ENCODE peak calls at places on chromosomes 1 and 21, in seven cellular contexts. One of them, this sample, is unnamed.

GRCh38 chr1:229980009-229980408 is 87.0 kb upstream of the GALNT2 start:
- DNase-seq in GM23338: no peak
- DNase-seq in PC-3: peak
- DNase-seq in CD4-positive, CD25-positive, alpha-beta regulatory T cell: no peak
- DNase-seq in uterus: no peak
- DNase-seq in suprapubic skin: no peak
- DNase-seq in kidney epithelial cell: peak
- DNase-seq in this sample: no peak

GRCh38 chr1:109642610-109643009 is 13.3 kb upstream of the GSTM4 start:
- DNase-seq in GM23338: no peak
- DNase-seq in PC-3: no peak
- DNase-seq in CD4-positive, CD25-positive, alpha-beta regulatory T cell: no peak
- DNase-seq in uterus: no peak
- DNase-seq in suprapubic skin: no peak
- DNase-seq in kidney epithelial cell: no peak
- DNase-seq in this sample: no peak

GRCh38 chr1:216482620-216483019 is 59.4 kb upstream of the USH2A start:
- DNase-seq in GM23338: no peak
- DNase-seq in PC-3: peak
- DNase-seq in CD4-positive, CD25-positive, alpha-beta regulatory T cell: no peak
- DNase-seq in uterus: no peak
- DNase-seq in suprapubic skin: no peak
- DNase-seq in kidney epithelial cell: no peak
- DNase-seq in this sample: no peak

GRCh38 chr1:38151399-38151798 is 104.8 kb upstream of the POU3F1 start:
- DNase-seq in GM23338: no peak
- DNase-seq in PC-3: no peak
- DNase-seq in CD4-positive, CD25-positive, alpha-beta regulatory T cell: no peak
- DNase-seq in uterus: no peak
- DNase-seq in suprapubic skin: no peak
- DNase-seq in kidney epithelial cell: no peak
- DNase-seq in this sample: no peak

GRCh38 chr21:16522512-16522911 is 792.7 kb downstream of the USP25 start:
- DNase-seq in GM23338: no peak
- DNase-seq in PC-3: no peak
- DNase-seq in CD4-positive, CD25-positive, alpha-beta regulatory T cell: no peak
- DNase-seq in uterus: no peak
- DNase-seq in suprapubic skin: no peak
- DNase-seq in kidney epithelial cell: no peak
- DNase-seq in this sample: no peak

GRCh38 chr1:217105432-217105831 is 382.2 kb upstream of the ESRRG start:
- DNase-seq in GM23338: no peak
- DNase-seq in PC-3: no peak
- DNase-seq in CD4-positive, CD25-positive, alpha-beta regulatory T cell: no peak
- DNase-seq in uterus: no peak
- DNase-seq in suprapubic skin: no peak
- DNase-seq in kidney epithelial cell: no peak
- DNase-seq in this sample: no peak

GRCh38 chr1:217393901-217394300 is 237.0 kb downstream of the GPATCH2 start:
- DNase-seq in GM23338: peak
- DNase-seq in PC-3: peak
- DNase-seq in CD4-positive, CD25-positive, alpha-beta regulatory T cell: no peak
- DNase-seq in uterus: no peak
- DNase-seq in suprapubic skin: no peak
- DNase-seq in kidney epithelial cell: no peak
- DNase-seq in this sample: no peak

GRCh38 chr21:37368536-37369279 is 2.1 kb downstream of the DYRK1A start:
- DNase-seq in GM23338: no peak
- DNase-seq in PC-3: peak
- DNase-seq in CD4-positive, CD25-positive, alpha-beta regulatory T cell: peak
- DNase-seq in uterus: no peak
- DNase-seq in suprapubic skin: no peak
- DNase-seq in kidney epithelial cell: no peak
- DNase-seq in this sample: no peak

GRCh38 chr1:153404768-153405167 is 11.6 kb upstream of the S100A7A start:
- DNase-seq in GM23338: peak
- DNase-seq in PC-3: peak
- DNase-seq in CD4-positive, CD25-positive, alpha-beta regulatory T cell: peak
- DNase-seq in uterus: no peak
- DNase-seq in suprapubic skin: no peak
- DNase-seq in kidney epithelial cell: no peak
- DNase-seq in this sample: peak

GRCh38 chr21:42144679-42145568 is 73.8 kb downstream of the UMODL1 start:
- DNase-seq in GM23338: no peak
- DNase-seq in PC-3: no peak
- DNase-seq in CD4-positive, CD25-positive, alpha-beta regulatory T cell: no peak
- DNase-seq in uterus: no peak
- DNase-seq in suprapubic skin: no peak
- DNase-seq in kidney epithelial cell: no peak
- DNase-seq in this sample: no peak

GRCh38 chr1:65419681-65420589 is 533 bp upstream of the LEPR start:
- DNase-seq in GM23338: peak
- DNase-seq in PC-3: peak
- DNase-seq in CD4-positive, CD25-positive, alpha-beta regulatory T cell: peak
- DNase-seq in uterus: peak
- DNase-seq in suprapubic skin: peak
- DNase-seq in kidney epithelial cell: peak
- DNase-seq in this sample: peak

GRCh38 chr1:151984313-151984956 is 9.2 kb downstream of the S100A10 start:
- DNase-seq in GM23338: no peak
- DNase-seq in PC-3: no peak
- DNase-seq in CD4-positive, CD25-positive, alpha-beta regulatory T cell: peak
- DNase-seq in uterus: no peak
- DNase-seq in suprapubic skin: no peak
- DNase-seq in kidney epithelial cell: no peak
- DNase-seq in this sample: peak

GRCh38 chr1:179166663-179167417 is 62.6 kb downstream of the ABL2 start:
- DNase-seq in GM23338: no peak
- DNase-seq in PC-3: no peak
- DNase-seq in CD4-positive, CD25-positive, alpha-beta regulatory T cell: no peak
- DNase-seq in uterus: no peak
- DNase-seq in suprapubic skin: no peak
- DNase-seq in kidney epithelial cell: no peak
- DNase-seq in this sample: no peak

GRCh38 chr1:62573675-62574074 is 23.6 kb upstream of the ANGPTL3 start:
- DNase-seq in GM23338: no peak
- DNase-seq in PC-3: no peak
- DNase-seq in CD4-positive, CD25-positive, alpha-beta regulatory T cell: no peak
- DNase-seq in uterus: no peak
- DNase-seq in suprapubic skin: no peak
- DNase-seq in kidney epithelial cell: no peak
- DNase-seq in this sample: no peak

GRCh38 chr1:5992814-5993552 is 758 bp upstream of the NPHP4 start:
- DNase-seq in GM23338: peak
- DNase-seq in PC-3: peak
- DNase-seq in CD4-positive, CD25-positive, alpha-beta regulatory T cell: peak
- DNase-seq in uterus: no peak
- DNase-seq in suprapubic skin: no peak
- DNase-seq in kidney epithelial cell: no peak
- DNase-seq in this sample: peak

GRCh38 chr1:163069655-163070277 is 605 bp downstream of the RGS4 start:
- DNase-seq in GM23338: no peak
- DNase-seq in PC-3: no peak
- DNase-seq in CD4-positive, CD25-positive, alpha-beta regulatory T cell: no peak
- DNase-seq in uterus: no peak
- DNase-seq in suprapubic skin: no peak
- DNase-seq in kidney epithelial cell: no peak
- DNase-seq in this sample: no peak

GRCh38 chr21:39676054-39676771 is 63.5 kb downstream of the B3GALT5 start:
- DNase-seq in GM23338: no peak
- DNase-seq in PC-3: peak
- DNase-seq in CD4-positive, CD25-positive, alpha-beta regulatory T cell: peak
- DNase-seq in uterus: no peak
- DNase-seq in suprapubic skin: no peak
- DNase-seq in kidney epithelial cell: peak
- DNase-seq in this sample: peak

GRCh38 chr1:61120307-61120840 is 38.0 kb downstream of the NFIA start:
- DNase-seq in GM23338: no peak
- DNase-seq in PC-3: no peak
- DNase-seq in CD4-positive, CD25-positive, alpha-beta regulatory T cell: no peak
- DNase-seq in uterus: no peak
- DNase-seq in suprapubic skin: no peak
- DNase-seq in kidney epithelial cell: no peak
- DNase-seq in this sample: no peak
- H3K4me3 ChIP-seq in GM23338: no peak
- H3K4me3 ChIP-seq in PC-3: no peak
- H3K4me3 ChIP-seq in CD4-positive, CD25-positive, alpha-beta regulatory T cell: no peak
- H3K4me3 ChIP-seq in uterus: no peak
- H3K4me3 ChIP-seq in suprapubic skin: peak
- H3K4me3 ChIP-seq in kidney epithelial cell: no peak
- H3K4me3 ChIP-seq in this sample: no peak

GRCh38 chr1:161738627-161739287 is 10.8 kb upstream of the DUSP12 start:
- DNase-seq in GM23338: peak
- DNase-seq in PC-3: peak
- DNase-seq in CD4-positive, CD25-positive, alpha-beta regulatory T cell: peak
- DNase-seq in uterus: no peak
- DNase-seq in suprapubic skin: no peak
- DNase-seq in kidney epithelial cell: no peak
- DNase-seq in this sample: peak

GRCh38 chr1:161740871-161741270 is 8.7 kb upstream of the DUSP12 start:
- DNase-seq in GM23338: no peak
- DNase-seq in PC-3: no peak
- DNase-seq in CD4-positive, CD25-positive, alpha-beta regulatory T cell: no peak
- DNase-seq in uterus: no peak
- DNase-seq in suprapubic skin: no peak
- DNase-seq in kidney epithelial cell: no peak
- DNase-seq in this sample: no peak

GRCh38 chr1:161737625-161738024 is 12.0 kb upstream of the DUSP12 start:
- DNase-seq in GM23338: peak
- DNase-seq in PC-3: no peak
- DNase-seq in CD4-positive, CD25-positive, alpha-beta regulatory T cell: no peak
- DNase-seq in uterus: no peak
- DNase-seq in suprapubic skin: no peak
- DNase-seq in kidney epithelial cell: no peak
- DNase-seq in this sample: no peak

GRCh38 chr1:161743231-161743630 is 6.4 kb upstream of the DUSP12 start:
- DNase-seq in GM23338: peak
- DNase-seq in PC-3: no peak
- DNase-seq in CD4-positive, CD25-positive, alpha-beta regulatory T cell: no peak
- DNase-seq in uterus: no peak
- DNase-seq in suprapubic skin: no peak
- DNase-seq in kidney epithelial cell: no peak
- DNase-seq in this sample: no peak

GRCh38 chr1:161739865-161740566 is 9.6 kb upstream of the DUSP12 start:
- DNase-seq in GM23338: no peak
- DNase-seq in PC-3: no peak
- DNase-seq in CD4-positive, CD25-positive, alpha-beta regulatory T cell: no peak
- DNase-seq in uterus: no peak
- DNase-seq in suprapubic skin: no peak
- DNase-seq in kidney epithelial cell: no peak
- DNase-seq in this sample: peak
- H3K4me3 ChIP-seq in GM23338: no peak
- H3K4me3 ChIP-seq in PC-3: no peak
- H3K4me3 ChIP-seq in CD4-positive, CD25-positive, alpha-beta regulatory T cell: no peak
- H3K4me3 ChIP-seq in uterus: no peak
- H3K4me3 ChIP-seq in suprapubic skin: no peak
- H3K4me3 ChIP-seq in kidney epithelial cell: no peak
- H3K4me3 ChIP-seq in this sample: no peak

GRCh38 chr1:26692793-26693490 is 2.9 kb upstream of the ARID1A start:
- DNase-seq in GM23338: peak
- DNase-seq in PC-3: peak
- DNase-seq in CD4-positive, CD25-positive, alpha-beta regulatory T cell: peak
- DNase-seq in uterus: peak
- DNase-seq in suprapubic skin: peak
- DNase-seq in kidney epithelial cell: peak
- DNase-seq in this sample: peak

GRCh38 chr1:26695417-26696190 is at the start of gene ARID1A:
- DNase-seq in GM23338: peak
- DNase-seq in PC-3: peak
- DNase-seq in CD4-positive, CD25-positive, alpha-beta regulatory T cell: peak
- DNase-seq in uterus: peak
- DNase-seq in suprapubic skin: peak
- DNase-seq in kidney epithelial cell: peak
- DNase-seq in this sample: peak

GRCh38 chr1:26693557-26694184 is 2.1 kb upstream of the ARID1A start:
- DNase-seq in GM23338: no peak
- DNase-seq in PC-3: no peak
- DNase-seq in CD4-positive, CD25-positive, alpha-beta regulatory T cell: no peak
- DNase-seq in uterus: no peak
- DNase-seq in suprapubic skin: no peak
- DNase-seq in kidney epithelial cell: no peak
- DNase-seq in this sample: no peak

GRCh38 chr1:26694597-26695416 is 1.0 kb upstream of the ARID1A start:
- DNase-seq in GM23338: no peak
- DNase-seq in PC-3: no peak
- DNase-seq in CD4-positive, CD25-positive, alpha-beta regulatory T cell: peak
- DNase-seq in uterus: no peak
- DNase-seq in suprapubic skin: no peak
- DNase-seq in kidney epithelial cell: no peak
- DNase-seq in this sample: no peak

GRCh38 chr1:26694185-26694572 is 1.6 kb upstream of the ARID1A start:
- DNase-seq in GM23338: no peak
- DNase-seq in PC-3: no peak
- DNase-seq in CD4-positive, CD25-positive, alpha-beta regulatory T cell: no peak
- DNase-seq in uterus: no peak
- DNase-seq in suprapubic skin: no peak
- DNase-seq in kidney epithelial cell: no peak
- DNase-seq in this sample: no peak
- H3K4me3 ChIP-seq in GM23338: peak
- H3K4me3 ChIP-seq in PC-3: no peak
- H3K4me3 ChIP-seq in CD4-positive, CD25-positive, alpha-beta regulatory T cell: peak
- H3K4me3 ChIP-seq in uterus: no peak
- H3K4me3 ChIP-seq in suprapubic skin: peak
- H3K4me3 ChIP-seq in kidney epithelial cell: no peak
- H3K4me3 ChIP-seq in this sample: peak

GRCh38 chr1:2638466-2639115 is 5.8 kb upstream of the MMEL1 start:
- DNase-seq in GM23338: no peak
- DNase-seq in PC-3: no peak
- DNase-seq in CD4-positive, CD25-positive, alpha-beta regulatory T cell: no peak
- DNase-seq in uterus: no peak
- DNase-seq in suprapubic skin: peak
- DNase-seq in kidney epithelial cell: no peak
- DNase-seq in this sample: no peak

GRCh38 chr1:2636733-2637132 is 3.9 kb upstream of the MMEL1 start:
- DNase-seq in GM23338: no peak
- DNase-seq in PC-3: no peak
- DNase-seq in CD4-positive, CD25-positive, alpha-beta regulatory T cell: no peak
- DNase-seq in uterus: no peak
- DNase-seq in suprapubic skin: peak
- DNase-seq in kidney epithelial cell: no peak
- DNase-seq in this sample: no peak

GRCh38 chr1:2635271-2636010 is 2.6 kb upstream of the MMEL1 start:
- DNase-seq in GM23338: no peak
- DNase-seq in PC-3: no peak
- DNase-seq in CD4-positive, CD25-positive, alpha-beta regulatory T cell: no peak
- DNase-seq in uterus: no peak
- DNase-seq in suprapubic skin: no peak
- DNase-seq in kidney epithelial cell: no peak
- DNase-seq in this sample: no peak

GRCh38 chr1:2639203-2639602 is 6.4 kb upstream of the MMEL1 start:
- DNase-seq in GM23338: no peak
- DNase-seq in PC-3: no peak
- DNase-seq in CD4-positive, CD25-positive, alpha-beta regulatory T cell: no peak
- DNase-seq in uterus: no peak
- DNase-seq in suprapubic skin: no peak
- DNase-seq in kidney epithelial cell: no peak
- DNase-seq in this sample: no peak

DNA sequence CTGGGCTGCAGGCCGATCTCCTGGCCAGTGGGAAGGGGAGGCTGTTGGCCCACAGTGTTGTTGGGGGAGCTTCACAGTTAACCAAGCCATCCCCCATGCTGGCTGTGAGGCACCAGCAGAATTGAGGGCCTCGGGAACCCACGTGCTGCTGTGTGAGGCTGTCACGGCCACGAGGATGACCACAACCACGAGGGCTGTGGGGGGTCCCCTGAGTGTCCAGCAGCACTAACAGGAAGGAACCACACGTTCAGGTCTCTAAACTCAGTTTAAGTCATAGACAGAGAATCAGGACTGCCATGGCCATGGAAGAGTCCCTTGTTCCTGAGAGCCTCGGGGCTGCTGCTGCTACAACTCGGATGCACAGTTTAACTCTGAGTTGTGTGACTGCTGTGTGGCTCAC is 4.7 kb upstream of the MMEL1 start:
- DNase-seq in GM23338: no peak
- DNase-seq in PC-3: no peak
- DNase-seq in CD4-positive, CD25-positive, alpha-beta regulatory T cell: no peak
- DNase-seq in uterus: no peak
- DNase-seq in suprapubic skin: peak
- DNase-seq in kidney epithelial cell: no peak
- DNase-seq in this sample: no peak
- H3K4me3 ChIP-seq in GM23338: no peak
- H3K4me3 ChIP-seq in PC-3: no peak
- H3K4me3 ChIP-seq in CD4-positive, CD25-positive, alpha-beta regulatory T cell: no peak
- H3K4me3 ChIP-seq in uterus: no peak
- H3K4me3 ChIP-seq in suprapubic skin: no peak
- H3K4me3 ChIP-seq in kidney epithelial cell: no peak
- H3K4me3 ChIP-seq in this sample: no peak